ENCODE peak calls at places on chromosomes 1 and 21, in nine cellular contexts. G is AG09319; C is activated B cell treated with CpG ODN at 0.5 μM for 24 hours; E is choroid plexus epithelial cell; O is GM12865; K is Peyer's patch; Q is CD8-positive, alpha-beta T cell; R is astrocyte of the spinal cord; J is mammary epithelial cell. U is an unnamed sample.

GRCh38 chr1:18200136-18200717 is 92.6 kb downstream of the IGSF21 start:
- DNase-seq in O (no peak), K (no peak), C (no peak), R (no peak), G (no peak), J (no peak), E (no peak), Q (no peak), U (no peak)

GRCh38 chr1:62082456-62083363 is 111.9 kb upstream of the L1TD1 start:
- DNase-seq in E (peak), O (peak), G (no peak), K (no peak), C (no peak), Q (peak), R (peak), J (peak), U (peak)

GRCh38 chr1:72439036-72439435 is 156.7 kb upstream of the NEGR1 start:
- DNase-seq in E (peak), G (no peak), J (peak), C (no peak), R (no peak), Q (no peak), K (no peak), O (no peak), U (no peak)

GRCh38 chr1:18282851-18283600 is 175.4 kb downstream of the IGSF21 start:
- DNase-seq in E (no peak), J (no peak), K (no peak), R (no peak), G (no peak), O (peak), Q (no peak), C (no peak), U (no peak)

GRCh38 chr1:233386336-233386735 is 58.8 kb downstream of the MAP3K21 start:
- DNase-seq in G (no peak), J (peak), K (no peak), O (no peak), R (peak), E (no peak), C (no peak), Q (no peak), U (no peak)

GRCh38 chr1:211736351-211736915 is 61.0 kb upstream of the NEK2 start:
- DNase-seq in Q (no peak), K (no peak), J (peak), O (no peak), C (no peak), E (no peak), G (no peak), R (peak), U (no peak)

GRCh38 chr1:96983866-96984265 is 262.3 kb downstream of the PTBP2 start:
- DNase-seq in E (no peak), J (no peak), K (no peak), G (no peak), C (no peak), R (no peak), Q (no peak), O (no peak), U (no peak)

GRCh38 chr1:3690282-3691065 is 38.2 kb downstream of the TP73 start:
- DNase-seq in Q (no peak), G (no peak), J (peak), R (no peak), K (no peak), E (no peak), O (no peak), C (no peak), U (no peak)

GRCh38 chr21:25568230-25568629 is 39.1 kb downstream of the MRPL39 start:
- DNase-seq in C (no peak), O (peak), Q (no peak), K (no peak), J (no peak), G (no peak), E (peak), R (peak), U (no peak)

GRCh38 chr1:42692461-42692860 is 10.2 kb downstream of the YBX1 start:
- DNase-seq in K (no peak), C (no peak), J (no peak), Q (no peak), O (no peak), R (no peak), G (no peak), E (no peak), U (no peak)

GRCh38 chr1:39116868-39117728 is 87.4 kb upstream of the MACF1 start:
- DNase-seq in J (peak), R (no peak), G (no peak), Q (no peak), E (peak), K (no peak), C (no peak), O (no peak), U (no peak)

GRCh38 chr1:186208405-186209129 is 166.5 kb downstream of the TPR start:
- DNase-seq in Q (no peak), C (no peak), R (peak), O (no peak), G (no peak), E (peak), K (no peak), J (no peak), U (no peak)

GRCh38 chr21:14889080-14889805 is 175.6 kb downstream of the NRIP1 start:
- DNase-seq in G (no peak), O (no peak), C (no peak), Q (no peak), R (peak), J (peak), K (no peak), E (peak), U (no peak)

GRCh38 chr1:73034255-73034654 is 751.9 kb upstream of the NEGR1 start:
- DNase-seq in K (no peak), G (no peak), R (no peak), E (no peak), C (no peak), J (no peak), Q (no peak), O (no peak), U (no peak)

GRCh38 chr1:175203570-175203969 is 11.0 kb upstream of the KIAA0040 start:
- DNase-seq in G (no peak), K (no peak), E (no peak), C (no peak), O (no peak), R (no peak), J (no peak), Q (no peak), U (no peak)

GRCh38 chr1:39086386-39087108 is 60.4 kb downstream of the NDUFS5 start:
- DNase-seq in R (no peak), K (no peak), O (no peak), Q (no peak), G (no peak), C (no peak), E (no peak), J (no peak), U (no peak)

GRCh38 chr1:14549897-14550635 is 48.4 kb upstream of the KAZN start:
- DNase-seq in Q (no peak), O (no peak), C (no peak), G (no peak), K (no peak), J (no peak), R (no peak), E (no peak), U (no peak)

GRCh38 chr1:157312270-157312812 is 174.1 kb upstream of the ETV3 start:
- DNase-seq in Q (no peak), R (peak), C (no peak), E (peak), O (no peak), K (no peak), G (no peak), J (no peak), U (no peak)

GRCh38 chr1:211830055-211830329 is 571 bp downstream of the LPGAT1 start:
- DNase-seq in G (no peak), O (no peak), Q (peak), C (no peak), E (no peak), J (no peak), R (no peak), K (no peak), U (no peak)

GRCh38 chr21:29217818-29218252 is 80.9 kb upstream of the BACH1 start:
- DNase-seq in G (peak), E (peak), C (no peak), K (no peak), Q (no peak), O (no peak), J (peak), R (peak), U (no peak)

GRCh38 chr1:158819461-158820443 is 11.4 kb upstream of the MNDA start:
- DNase-seq in C (no peak), Q (peak), J (no peak), R (no peak), E (peak), K (no peak), G (no peak), O (peak), U (no peak)

DNA sequence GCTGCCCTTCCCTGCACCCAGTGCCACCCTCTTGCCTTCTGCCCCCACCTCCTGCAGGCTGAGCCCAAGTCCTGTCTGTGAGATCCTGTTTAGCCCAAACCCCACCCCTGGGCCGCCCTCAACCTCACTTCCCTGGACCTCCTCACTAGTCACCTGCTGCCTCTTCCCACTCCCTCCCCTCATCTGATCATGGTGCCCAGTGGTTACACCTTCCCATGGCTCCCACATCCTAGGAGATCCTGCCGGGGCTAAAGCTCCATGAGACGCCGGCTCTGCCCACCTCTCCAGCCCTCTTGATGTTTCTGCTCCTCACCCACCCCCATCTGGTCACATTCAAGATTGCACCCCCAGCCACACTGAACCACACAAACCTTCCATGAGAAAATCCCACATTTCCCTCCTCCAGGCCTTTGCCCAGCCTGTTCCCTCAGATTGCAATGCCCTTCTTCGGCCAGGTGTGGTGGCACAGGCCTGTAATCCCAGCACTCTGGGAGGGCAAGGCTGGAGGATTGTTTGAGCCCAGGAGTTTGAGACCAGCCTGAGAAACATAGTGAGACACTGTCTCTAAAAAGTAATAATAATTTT is 17.0 kb downstream of the TTC39A start:
- DNase-seq in C (no peak), G (no peak), O (no peak), R (no peak), K (peak), Q (no peak), J (no peak), E (peak), U (no peak)
- TF ChIP-seq CTCF in C (no peak), G (no peak), O (no peak), R (peak), K (no peak), Q (no peak), J (peak), E (peak), U (no peak)

GRCh38 chr21:32915099-32915498 is 110.6 kb upstream of the OLIG2 start:
- DNase-seq in G (no peak), Q (no peak), O (no peak), E (no peak), J (no peak), K (no peak), C (no peak), R (no peak), U (no peak)

GRCh38 chr21:32917392-32918135 is 108.2 kb upstream of the OLIG2 start:
- DNase-seq in J (no peak), E (peak), C (no peak), K (no peak), R (peak), Q (no peak), G (no peak), O (no peak), U (no peak)

GRCh38 chr21:32918467-32919140 is 107.1 kb upstream of the OLIG2 start:
- DNase-seq in R (no peak), G (no peak), E (no peak), K (no peak), O (no peak), C (no peak), J (no peak), Q (no peak), U (no peak)

GRCh38 chr21:32916088-32916487 is 109.6 kb upstream of the OLIG2 start:
- DNase-seq in E (no peak), G (no peak), J (no peak), Q (no peak), K (no peak), O (no peak), C (no peak), R (no peak), U (no peak)

GRCh38 chr21:32916522-32917099 is 109.1 kb upstream of the OLIG2 start:
- DNase-seq in O (peak), R (no peak), K (no peak), Q (no peak), J (no peak), E (no peak), C (no peak), G (no peak), U (no peak)
- TF ChIP-seq CTCF in O (peak), R (peak), K (no peak), Q (no peak), J (peak), E (peak), C (no peak), G (peak), U (no peak)

GRCh38 chr21:16460936-16461335 is 731.2 kb downstream of the USP25 start:
- DNase-seq in Q (no peak), R (no peak), E (no peak), J (no peak), O (no peak), G (no peak), C (no peak), K (no peak), U (no peak)
- TF ChIP-seq CTCF in Q (no peak), R (peak), E (peak), J (no peak), O (no peak), G (no peak), C (no peak), K (no peak), U (no peak)

DNA sequence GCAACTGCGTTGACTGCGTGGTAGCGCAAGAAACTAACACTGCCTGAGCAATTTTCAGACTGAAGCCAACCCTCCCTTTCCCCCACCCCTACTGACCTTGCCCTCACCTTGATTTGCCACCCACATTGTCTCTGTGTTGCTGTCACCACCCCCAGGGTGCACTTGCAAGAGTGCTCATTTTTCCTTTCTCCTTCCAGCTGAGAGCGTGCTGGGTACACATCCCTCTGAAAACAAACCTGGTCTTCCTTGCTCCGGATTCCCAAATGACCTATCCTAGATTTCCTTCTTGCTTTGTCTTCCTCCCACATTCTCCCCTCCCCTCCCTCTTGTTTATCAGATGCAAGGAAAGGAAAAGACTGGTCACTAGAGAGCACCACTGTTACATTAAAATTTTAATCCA is 24.2 kb downstream of the MPZ start:
- DNase-seq in Q (no peak), O (no peak), R (no peak), C (no peak), G (no peak), J (no peak), K (no peak), E (no peak), U (no peak)
- TF ChIP-seq CTCF in Q (no peak), O (no peak), R (no peak), C (no peak), G (no peak), J (no peak), K (no peak), E (no peak), U (no peak)

DNA sequence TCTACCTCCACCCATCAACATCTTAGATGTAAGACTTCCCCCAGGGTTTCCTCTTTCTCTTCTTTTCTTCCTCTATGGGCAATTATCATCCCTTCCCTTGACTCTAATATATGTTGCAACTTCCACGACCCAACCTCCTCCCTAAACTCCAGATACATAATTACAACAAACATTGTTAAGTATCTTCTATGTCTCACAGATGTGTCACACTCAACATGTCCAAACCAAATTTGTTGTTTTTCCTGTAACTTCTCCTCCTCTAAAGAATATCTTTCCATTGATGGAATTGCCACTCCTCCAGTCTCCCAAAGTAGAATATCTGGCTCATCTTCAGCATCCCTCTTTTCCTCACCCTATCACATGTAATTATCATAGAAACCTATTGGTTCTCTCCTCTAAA is 314.2 kb downstream of the RWDD3 start:
- DNase-seq in E (no peak), K (no peak), R (no peak), G (no peak), Q (no peak), O (no peak), C (no peak), J (peak), U (no peak)
- TF ChIP-seq CTCF in E (no peak), K (no peak), R (no peak), G (no peak), Q (no peak), O (no peak), C (no peak), J (no peak), U (no peak)